ENCODE peak calls at places on chromosomes 12 and 14, in nine cellular contexts. E is body of pancreas; X is fibroblast of lung; Z is right cardiac atrium; V is neural progenitor cell; K is CD8-positive, alpha-beta T cell; H is effector memory CD4-positive, alpha-beta T cell; R is GM23338; M is OCI-LY7. O is an unnamed sample.

GRCh38 chr14:34081576-34082136 is 130.8 kb upstream of the EGLN3 start:
- DNase-seq in E (peak; percentile 41), X (peak; percentile 55), Z (no peak), V (no peak), K (no peak), H (no peak), R (no peak), M (no peak), O (no peak)

GRCh38 chr12:128266559-128267245 is at the start of gene TMEM132C:
- DNase-seq in E (no peak), X (no peak), Z (no peak), V (peak; percentile 79), K (no peak), H (no peak), R (peak; percentile 9), M (no peak), O (no peak)

GRCh38 chr12:62844915-62845314 is 90.0 kb downstream of the PPM1H start:
- DNase-seq in E (no peak), X (no peak), Z (no peak), V (no peak), K (no peak), H (no peak), R (no peak), M (no peak), O (no peak)

GRCh38 chr12:13293086-13293485 is 96.6 kb downstream of the EMP1 start:
- DNase-seq in E (no peak), X (no peak), Z (no peak), V (no peak), K (no peak), H (no peak), R (no peak), M (no peak), O (no peak)

GRCh38 chr14:91289464-91289863 is 45.0 kb upstream of the GPR68 start:
- DNase-seq in E (no peak), X (no peak), Z (no peak), V (no peak), K (no peak), H (no peak), R (no peak), M (no peak), O (no peak)

GRCh38 chr12:123058471-123058870 is 78.0 kb downstream of the ARL6IP4 start:
- DNase-seq in E (no peak), X (no peak), Z (no peak), V (no peak), K (no peak), H (no peak), R (no peak), M (no peak), O (no peak)

GRCh38 chr12:71517145-71517846 is 77.7 kb downstream of the LGR5 start:
- DNase-seq in E (no peak), X (no peak), Z (no peak), V (no peak), K (no peak), H (no peak), R (no peak), M (no peak), O (no peak)

GRCh38 chr12:103780992-103781391 is 60.0 kb downstream of the NT5DC3 start:
- DNase-seq in E (no peak), X (no peak), Z (no peak), V (no peak), K (no peak), H (no peak), R (no peak), M (no peak), O (no peak)

GRCh38 chr12:81231574-81232368 is 153.9 kb downstream of the ACSS3 start:
- DNase-seq in E (no peak), X (no peak), Z (no peak), V (no peak), K (no peak), H (no peak), R (no peak), M (no peak), O (no peak)

GRCh38 chr14:95439881-95440280 is 76.6 kb downstream of the SYNE3 start:
- DNase-seq in E (no peak), X (no peak), Z (no peak), V (no peak), K (no peak), H (no peak), R (no peak), M (no peak), O (no peak)

GRCh38 chr12:71846322-71846940 is 6.9 kb downstream of the TBC1D15 start:
- DNase-seq in E (no peak), X (peak; percentile 52), Z (no peak), V (no peak), K (no peak), H (no peak), R (peak; percentile 33), M (peak; percentile 48), O (no peak)

GRCh38 chr14:105864116-105864515 is 337.7 kb downstream of the TMEM121 start:
- DNase-seq in E (no peak), X (no peak), Z (no peak), V (no peak), K (no peak), H (no peak), R (no peak), M (no peak), O (peak; percentile 3)

GRCh38 chr14:49861923-49862673 is 9.5 kb upstream of the NEMF start:
- DNase-seq in E (peak; percentile 85), X (peak; percentile 94), Z (peak; percentile 82), V (peak; percentile 93), K (peak; percentile 81), H (peak; percentile 72), R (peak; percentile 82), M (peak; percentile 89), O (peak; percentile 83)

GRCh38 chr12:132320767-132321211 is 8.6 kb downstream of the GALNT9 start:
- DNase-seq in E (no peak), X (no peak), Z (no peak), V (no peak), K (no peak), H (no peak), R (no peak), M (no peak), O (no peak)

GRCh38 chr14:71554323-71554722 is 377.9 kb upstream of the RGS6 start:
- DNase-seq in E (no peak), X (no peak), Z (no peak), V (no peak), K (no peak), H (no peak), R (no peak), M (peak; percentile 51), O (no peak)

GRCh38 chr14:71554959-71555612 is 377.1 kb upstream of the RGS6 start:
- DNase-seq in E (no peak), X (no peak), Z (no peak), V (no peak), K (no peak), H (no peak), R (no peak), M (peak; percentile 28), O (no peak)

GRCh38 chr14:71552809-71553208 is 379.4 kb upstream of the RGS6 start:
- DNase-seq in E (no peak), X (no peak), Z (no peak), V (no peak), K (no peak), H (no peak), R (peak; percentile 44), M (no peak), O (no peak)

GRCh38 chr14:71555654-71556559 is 376.3 kb upstream of the RGS6 start:
- DNase-seq in E (no peak), X (no peak), Z (no peak), V (no peak), K (peak; percentile 15), H (peak; percentile 47), R (no peak), M (peak; percentile 93), O (no peak)

GRCh38 chr14:71553779-71554178 is 378.4 kb upstream of the RGS6 start:
- DNase-seq in E (no peak), X (no peak), Z (no peak), V (no peak), K (no peak), H (no peak), R (no peak), M (no peak), O (no peak)
- H3K4me3 ChIP-seq in E (no peak overlapping the region), X (no peak overlapping the region), Z (no peak overlapping the region), V (no peak overlapping the region), K (no peak overlapping the region), H (no peak overlapping the region), R (no peak overlapping the region), M (peak overlapping the region; percentile 31), O (no peak overlapping the region)

GRCh38 chr14:51336304-51336703 is 96.3 kb downstream of the TMX1 start:
- DNase-seq in E (no peak), X (no peak), Z (no peak), V (no peak), K (no peak), H (no peak), R (no peak), M (no peak), O (no peak)

GRCh38 chr14:51333299-51333698 is 93.3 kb downstream of the TMX1 start:
- DNase-seq in E (no peak), X (no peak), Z (no peak), V (no peak), K (no peak), H (no peak), R (no peak), M (no peak), O (no peak)

GRCh38 chr14:51331651-51332367 is 91.8 kb downstream of the TMX1 start:
- DNase-seq in E (no peak), X (peak; percentile 53), Z (no peak), V (no peak), K (no peak), H (no peak), R (no peak), M (no peak), O (peak; percentile 9)

GRCh38 chr14:51335521-51335920 is 95.5 kb downstream of the TMX1 start:
- DNase-seq in E (peak; percentile 18), X (no peak), Z (peak; percentile 56), V (no peak), K (no peak), H (no peak), R (no peak), M (no peak), O (peak; percentile 58)

GRCh38 chr14:51333901-51334432 is 93.9 kb downstream of the TMX1 start:
- DNase-seq in E (no peak), X (no peak), Z (no peak), V (no peak), K (no peak), H (no peak), R (no peak), M (no peak), O (no peak)
- H3K27ac ChIP-seq in E (no peak overlapping the region), X (no peak overlapping the region), Z (no peak overlapping the region), V (no peak overlapping the region), K (no peak overlapping the region), H (no peak overlapping the region), R (no peak overlapping the region), M (no peak overlapping the region), O (no peak overlapping the region)

GRCh38 chr12:22101749-22102243 is 55.8 kb downstream of the CMAS start:
- DNase-seq in E (no peak), X (peak; percentile 95), Z (peak; percentile 32), V (no peak), K (no peak), H (no peak), R (no peak), M (no peak), O (peak; percentile 40)
- H3K4me3 ChIP-seq in E (no peak overlapping the region), X (no peak overlapping the region), Z (no peak overlapping the region), V (no peak overlapping the region), K (no peak overlapping the region), H (no peak overlapping the region), R (no peak overlapping the region), M (no peak overlapping the region), O (no peak overlapping the region)

DNA sequence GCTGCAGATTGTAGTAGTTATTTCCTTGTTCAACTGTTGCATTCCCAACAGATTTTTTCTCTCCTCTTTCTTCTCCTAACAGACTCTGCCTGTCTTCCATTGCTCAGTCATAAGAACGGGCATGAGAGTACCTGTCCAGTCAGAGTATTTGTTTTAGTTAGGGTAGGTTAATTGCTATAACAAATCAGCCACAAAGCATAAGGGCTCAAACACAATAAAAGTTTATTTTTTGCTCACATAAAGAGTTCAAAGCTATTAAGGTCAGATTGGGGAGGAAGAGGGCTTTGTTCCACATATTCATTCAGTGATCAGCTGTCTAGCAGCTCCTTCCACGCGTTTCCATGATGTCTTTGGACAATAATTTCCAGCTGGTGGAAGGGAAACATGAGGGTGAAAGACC is 92.8 kb upstream of the PLXNC1 start:
- DNase-seq in E (no peak), X (no peak), Z (no peak), V (no peak), K (no peak), H (no peak), R (no peak), M (no peak), O (no peak)
- H3K27ac ChIP-seq in E (no peak overlapping the region), X (no peak overlapping the region), Z (no peak overlapping the region), V (no peak overlapping the region), K (no peak overlapping the region), H (no peak overlapping the region), R (no peak overlapping the region), M (no peak overlapping the region), O (no peak overlapping the region)

O was measured in adrenal gland.